ENCODE peak calls at places on chromosomes 11 and 22, in eight cellular contexts. One of them, this sample, is unnamed.

GRCh38 chr11:117887431-117888139 is 11.1 kb upstream of the FXYD6 start:
- DNase-seq in EL: no peak
- DNase-seq in fibroblast of the conjunctiva: no peak
- DNase-seq in anterior cingulate cortex: no peak
- DNase-seq in neural progenitor cell: no peak
- DNase-seq in choroid plexus epithelial cell: no peak
- DNase-seq in stimulated activated CD4-positive, alpha-beta T cell treated with anti-CD3 and anti-CD28 coated beads, Interleukin-1b, Interleukin-23, amount 100 ng/mL, for 4 hours: no peak
- DNase-seq in effector CD4-positive, alpha-beta T cell: no peak
- DNase-seq in this sample: no peak

GRCh38 chr11:60915250-60915914 is 1.4 kb downstream of the TMEM109 start:
- DNase-seq in EL: peak; percentile 84
- DNase-seq in fibroblast of the conjunctiva: peak; percentile 21
- DNase-seq in anterior cingulate cortex: peak; percentile 67
- DNase-seq in neural progenitor cell: peak; percentile 94
- DNase-seq in choroid plexus epithelial cell: peak; percentile 44
- DNase-seq in stimulated activated CD4-positive, alpha-beta T cell treated with anti-CD3 and anti-CD28 coated beads, Interleukin-1b, Interleukin-23, amount 100 ng/mL, for 4 hours: peak; percentile 58
- DNase-seq in effector CD4-positive, alpha-beta T cell: peak; percentile 51
- DNase-seq in this sample: peak; percentile 75

GRCh38 chr22:49977578-49977977 is 17.0 kb downstream of the PIM3 start:
- DNase-seq in EL: no peak
- DNase-seq in fibroblast of the conjunctiva: no peak
- DNase-seq in anterior cingulate cortex: no peak
- DNase-seq in neural progenitor cell: no peak
- DNase-seq in choroid plexus epithelial cell: no peak
- DNase-seq in stimulated activated CD4-positive, alpha-beta T cell treated with anti-CD3 and anti-CD28 coated beads, Interleukin-1b, Interleukin-23, amount 100 ng/mL, for 4 hours: no peak
- DNase-seq in effector CD4-positive, alpha-beta T cell: peak; percentile 1
- DNase-seq in this sample: no peak

GRCh38 chr11:61969838-61970452 is 2.5 kb upstream of the FTH1 start:
- DNase-seq in EL: peak; percentile 83
- DNase-seq in fibroblast of the conjunctiva: peak; percentile 74
- DNase-seq in anterior cingulate cortex: no peak
- DNase-seq in neural progenitor cell: no peak
- DNase-seq in choroid plexus epithelial cell: peak; percentile 92
- DNase-seq in stimulated activated CD4-positive, alpha-beta T cell treated with anti-CD3 and anti-CD28 coated beads, Interleukin-1b, Interleukin-23, amount 100 ng/mL, for 4 hours: no peak
- DNase-seq in effector CD4-positive, alpha-beta T cell: no peak
- DNase-seq in this sample: peak; percentile 86

GRCh38 chr11:19978668-19979518 is 181.4 kb downstream of the DBX1 start:
- DNase-seq in EL: peak; percentile 82
- DNase-seq in fibroblast of the conjunctiva: peak; percentile 90
- DNase-seq in anterior cingulate cortex: no peak
- DNase-seq in neural progenitor cell: no peak
- DNase-seq in choroid plexus epithelial cell: peak; percentile 93
- DNase-seq in stimulated activated CD4-positive, alpha-beta T cell treated with anti-CD3 and anti-CD28 coated beads, Interleukin-1b, Interleukin-23, amount 100 ng/mL, for 4 hours: no peak
- DNase-seq in effector CD4-positive, alpha-beta T cell: no peak
- DNase-seq in this sample: peak; percentile 87

GRCh38 chr11:110837535-110838127 is 125.4 kb upstream of the ARHGAP20 start:
- DNase-seq in EL: no peak
- DNase-seq in fibroblast of the conjunctiva: no peak
- DNase-seq in anterior cingulate cortex: no peak
- DNase-seq in neural progenitor cell: no peak
- DNase-seq in choroid plexus epithelial cell: no peak
- DNase-seq in stimulated activated CD4-positive, alpha-beta T cell treated with anti-CD3 and anti-CD28 coated beads, Interleukin-1b, Interleukin-23, amount 100 ng/mL, for 4 hours: no peak
- DNase-seq in effector CD4-positive, alpha-beta T cell: no peak
- DNase-seq in this sample: no peak

GRCh38 chr11:93857413-93858185 is 7.2 kb upstream of the VSTM5 start:
- DNase-seq in EL: no peak
- DNase-seq in fibroblast of the conjunctiva: no peak
- DNase-seq in anterior cingulate cortex: no peak
- DNase-seq in neural progenitor cell: no peak
- DNase-seq in choroid plexus epithelial cell: peak; percentile 40
- DNase-seq in stimulated activated CD4-positive, alpha-beta T cell treated with anti-CD3 and anti-CD28 coated beads, Interleukin-1b, Interleukin-23, amount 100 ng/mL, for 4 hours: no peak
- DNase-seq in effector CD4-positive, alpha-beta T cell: no peak
- DNase-seq in this sample: no peak

GRCh38 chr22:30873661-30874060 is 94.9 kb downstream of the MORC2 start:
- DNase-seq in EL: no peak
- DNase-seq in fibroblast of the conjunctiva: no peak
- DNase-seq in anterior cingulate cortex: no peak
- DNase-seq in neural progenitor cell: no peak
- DNase-seq in choroid plexus epithelial cell: no peak
- DNase-seq in stimulated activated CD4-positive, alpha-beta T cell treated with anti-CD3 and anti-CD28 coated beads, Interleukin-1b, Interleukin-23, amount 100 ng/mL, for 4 hours: no peak
- DNase-seq in effector CD4-positive, alpha-beta T cell: no peak
- DNase-seq in this sample: no peak

GRCh38 chr22:36811094-36811797 is 5.6 kb downstream of the PVALB start:
- DNase-seq in EL: no peak
- DNase-seq in fibroblast of the conjunctiva: no peak
- DNase-seq in anterior cingulate cortex: no peak
- DNase-seq in neural progenitor cell: no peak
- DNase-seq in choroid plexus epithelial cell: no peak
- DNase-seq in stimulated activated CD4-positive, alpha-beta T cell treated with anti-CD3 and anti-CD28 coated beads, Interleukin-1b, Interleukin-23, amount 100 ng/mL, for 4 hours: no peak
- DNase-seq in effector CD4-positive, alpha-beta T cell: no peak
- DNase-seq in this sample: no peak

GRCh38 chr11:68325183-68325893 is 12.9 kb downstream of the LRP5 start:
- DNase-seq in EL: no peak
- DNase-seq in fibroblast of the conjunctiva: no peak
- DNase-seq in anterior cingulate cortex: no peak
- DNase-seq in neural progenitor cell: peak; percentile 56
- DNase-seq in choroid plexus epithelial cell: no peak
- DNase-seq in stimulated activated CD4-positive, alpha-beta T cell treated with anti-CD3 and anti-CD28 coated beads, Interleukin-1b, Interleukin-23, amount 100 ng/mL, for 4 hours: no peak
- DNase-seq in effector CD4-positive, alpha-beta T cell: no peak
- DNase-seq in this sample: no peak

GRCh38 chr11:119258180-119258579 is 52.0 kb downstream of the CBL start:
- DNase-seq in EL: no peak
- DNase-seq in fibroblast of the conjunctiva: no peak
- DNase-seq in anterior cingulate cortex: no peak
- DNase-seq in neural progenitor cell: no peak
- DNase-seq in choroid plexus epithelial cell: no peak
- DNase-seq in stimulated activated CD4-positive, alpha-beta T cell treated with anti-CD3 and anti-CD28 coated beads, Interleukin-1b, Interleukin-23, amount 100 ng/mL, for 4 hours: no peak
- DNase-seq in effector CD4-positive, alpha-beta T cell: no peak
- DNase-seq in this sample: no peak

GRCh38 chr11:61951484-61952135 is 1.5 kb downstream of the BEST1 start:
- DNase-seq in EL: no peak
- DNase-seq in fibroblast of the conjunctiva: no peak
- DNase-seq in anterior cingulate cortex: no peak
- DNase-seq in neural progenitor cell: no peak
- DNase-seq in choroid plexus epithelial cell: no peak
- DNase-seq in stimulated activated CD4-positive, alpha-beta T cell treated with anti-CD3 and anti-CD28 coated beads, Interleukin-1b, Interleukin-23, amount 100 ng/mL, for 4 hours: no peak
- DNase-seq in effector CD4-positive, alpha-beta T cell: no peak
- DNase-seq in this sample: no peak

GRCh38 chr11:65418431-65418680 is 4.2 kb upstream of the NEAT1 start:
- DNase-seq in EL: no peak
- DNase-seq in fibroblast of the conjunctiva: no peak
- DNase-seq in anterior cingulate cortex: no peak
- DNase-seq in neural progenitor cell: no peak
- DNase-seq in choroid plexus epithelial cell: no peak
- DNase-seq in stimulated activated CD4-positive, alpha-beta T cell treated with anti-CD3 and anti-CD28 coated beads, Interleukin-1b, Interleukin-23, amount 100 ng/mL, for 4 hours: no peak
- DNase-seq in effector CD4-positive, alpha-beta T cell: no peak
- DNase-seq in this sample: peak; percentile 86

GRCh38 chr22:30655532-30655931 is 12.1 kb downstream of the DUSP18 start:
- DNase-seq in EL: no peak
- DNase-seq in fibroblast of the conjunctiva: no peak
- DNase-seq in anterior cingulate cortex: no peak
- DNase-seq in neural progenitor cell: no peak
- DNase-seq in choroid plexus epithelial cell: peak; percentile 5
- DNase-seq in stimulated activated CD4-positive, alpha-beta T cell treated with anti-CD3 and anti-CD28 coated beads, Interleukin-1b, Interleukin-23, amount 100 ng/mL, for 4 hours: no peak
- DNase-seq in effector CD4-positive, alpha-beta T cell: no peak
- DNase-seq in this sample: no peak

GRCh38 chr11:14638561-14638960 is 5.0 kb upstream of the PDE3B start:
- DNase-seq in EL: no peak
- DNase-seq in fibroblast of the conjunctiva: no peak
- DNase-seq in anterior cingulate cortex: no peak
- DNase-seq in neural progenitor cell: no peak
- DNase-seq in choroid plexus epithelial cell: no peak
- DNase-seq in stimulated activated CD4-positive, alpha-beta T cell treated with anti-CD3 and anti-CD28 coated beads, Interleukin-1b, Interleukin-23, amount 100 ng/mL, for 4 hours: no peak
- DNase-seq in effector CD4-positive, alpha-beta T cell: no peak
- DNase-seq in this sample: no peak

GRCh38 chr11:58616594-58616993 is 5.9 kb upstream of the CNTF start:
- DNase-seq in EL: peak; percentile 89
- DNase-seq in fibroblast of the conjunctiva: peak; percentile 69
- DNase-seq in anterior cingulate cortex: no peak
- DNase-seq in neural progenitor cell: no peak
- DNase-seq in choroid plexus epithelial cell: peak; percentile 93
- DNase-seq in stimulated activated CD4-positive, alpha-beta T cell treated with anti-CD3 and anti-CD28 coated beads, Interleukin-1b, Interleukin-23, amount 100 ng/mL, for 4 hours: no peak
- DNase-seq in effector CD4-positive, alpha-beta T cell: no peak
- DNase-seq in this sample: peak; percentile 93

GRCh38 chr11:5726351-5726750 is 9.9 kb upstream of the OR56B1 start:
- DNase-seq in EL: no peak
- DNase-seq in fibroblast of the conjunctiva: no peak
- DNase-seq in anterior cingulate cortex: no peak
- DNase-seq in neural progenitor cell: no peak
- DNase-seq in choroid plexus epithelial cell: no peak
- DNase-seq in stimulated activated CD4-positive, alpha-beta T cell treated with anti-CD3 and anti-CD28 coated beads, Interleukin-1b, Interleukin-23, amount 100 ng/mL, for 4 hours: no peak
- DNase-seq in effector CD4-positive, alpha-beta T cell: no peak
- DNase-seq in this sample: no peak

GRCh38 chr22:48427731-48428211 is 1399.9 kb downstream of the BRD1 start:
- DNase-seq in EL: no peak
- DNase-seq in fibroblast of the conjunctiva: no peak
- DNase-seq in anterior cingulate cortex: no peak
- DNase-seq in neural progenitor cell: no peak
- DNase-seq in choroid plexus epithelial cell: no peak
- DNase-seq in stimulated activated CD4-positive, alpha-beta T cell treated with anti-CD3 and anti-CD28 coated beads, Interleukin-1b, Interleukin-23, amount 100 ng/mL, for 4 hours: no peak
- DNase-seq in effector CD4-positive, alpha-beta T cell: no peak
- DNase-seq in this sample: no peak

GRCh38 chr11:125167954-125168821 is 3.6 kb downstream of the PKNOX2 start:
- DNase-seq in EL: no peak
- DNase-seq in fibroblast of the conjunctiva: peak; percentile 79
- DNase-seq in anterior cingulate cortex: no peak
- DNase-seq in neural progenitor cell: peak; percentile 32
- DNase-seq in choroid plexus epithelial cell: peak; percentile 82
- DNase-seq in stimulated activated CD4-positive, alpha-beta T cell treated with anti-CD3 and anti-CD28 coated beads, Interleukin-1b, Interleukin-23, amount 100 ng/mL, for 4 hours: no peak
- DNase-seq in effector CD4-positive, alpha-beta T cell: no peak
- DNase-seq in this sample: peak; percentile 86

GRCh38 chr11:126647735-126648134 is 292.2 kb downstream of the ST3GAL4 start:
- DNase-seq in EL: peak; percentile 92
- DNase-seq in fibroblast of the conjunctiva: peak; percentile 62
- DNase-seq in anterior cingulate cortex: no peak
- DNase-seq in neural progenitor cell: peak; percentile 30
- DNase-seq in choroid plexus epithelial cell: peak; percentile 55
- DNase-seq in stimulated activated CD4-positive, alpha-beta T cell treated with anti-CD3 and anti-CD28 coated beads, Interleukin-1b, Interleukin-23, amount 100 ng/mL, for 4 hours: no peak
- DNase-seq in effector CD4-positive, alpha-beta T cell: no peak
- DNase-seq in this sample: peak; percentile 3

GRCh38 chr22:19879248-19879575 is 24.5 kb upstream of the GNB1L start:
- DNase-seq in EL: no peak
- DNase-seq in fibroblast of the conjunctiva: no peak
- DNase-seq in anterior cingulate cortex: no peak
- DNase-seq in neural progenitor cell: no peak
- DNase-seq in choroid plexus epithelial cell: no peak
- DNase-seq in stimulated activated CD4-positive, alpha-beta T cell treated with anti-CD3 and anti-CD28 coated beads, Interleukin-1b, Interleukin-23, amount 100 ng/mL, for 4 hours: no peak
- DNase-seq in effector CD4-positive, alpha-beta T cell: no peak
- DNase-seq in this sample: no peak

GRCh38 chr22:36136475-36136874 is 24.1 kb downstream of the APOL3 start:
- DNase-seq in EL: peak; percentile 61
- DNase-seq in fibroblast of the conjunctiva: no peak
- DNase-seq in anterior cingulate cortex: no peak
- DNase-seq in neural progenitor cell: no peak
- DNase-seq in choroid plexus epithelial cell: no peak
- DNase-seq in stimulated activated CD4-positive, alpha-beta T cell treated with anti-CD3 and anti-CD28 coated beads, Interleukin-1b, Interleukin-23, amount 100 ng/mL, for 4 hours: no peak
- DNase-seq in effector CD4-positive, alpha-beta T cell: no peak
- DNase-seq in this sample: peak; percentile 77

GRCh38 chr22:23183107-23183698 is 2.9 kb downstream of the BCR start:
- DNase-seq in EL: peak; percentile 57
- DNase-seq in fibroblast of the conjunctiva: peak; percentile 17
- DNase-seq in anterior cingulate cortex: peak; percentile 82
- DNase-seq in neural progenitor cell: peak; percentile 96
- DNase-seq in choroid plexus epithelial cell: peak; percentile 76
- DNase-seq in stimulated activated CD4-positive, alpha-beta T cell treated with anti-CD3 and anti-CD28 coated beads, Interleukin-1b, Interleukin-23, amount 100 ng/mL, for 4 hours: no peak
- DNase-seq in effector CD4-positive, alpha-beta T cell: no peak
- DNase-seq in this sample: peak; percentile 55

GRCh38 chr11:6438979-6439571 is 1.7 kb downstream of the HPX start:
- DNase-seq in EL: peak; percentile 61
- DNase-seq in fibroblast of the conjunctiva: peak; percentile 38
- DNase-seq in anterior cingulate cortex: peak; percentile 24
- DNase-seq in neural progenitor cell: peak; percentile 69
- DNase-seq in choroid plexus epithelial cell: peak; percentile 78
- DNase-seq in stimulated activated CD4-positive, alpha-beta T cell treated with anti-CD3 and anti-CD28 coated beads, Interleukin-1b, Interleukin-23, amount 100 ng/mL, for 4 hours: peak; percentile 20
- DNase-seq in effector CD4-positive, alpha-beta T cell: no peak
- DNase-seq in this sample: peak; percentile 61